ENCODE peak calls at places on chromosomes 5 and 9, in five cellular contexts. U is H1, T is sigmoid colon, D is HepG2, K is spleen. F is an unnamed sample. For H3K4me1, the result is how much of the 10 kb centered on the place peaks cover.

GRCh38 chr5:73727470-73727869 is 101.5 kb downstream of the ARHGEF28 start:
- DNase-seq in D (no peak), K (no peak), U (no peak), T (no peak), F (no peak)

GRCh38 chr9:128215491-128216404 is 12.6 kb downstream of the DNM1 start:
- DNase-seq in T (peak), U (no peak), D (peak), K (no peak), F (no peak)

GRCh38 chr5:170154297-170154696 is 48.6 kb downstream of the FOXI1 start:
- DNase-seq in D (no peak), T (no peak), K (no peak), U (no peak), F (no peak)

GRCh38 chr5:90640484-90641059 is 82.0 kb downstream of the ADGRV1 start:
- DNase-seq in K (no peak), U (no peak), T (no peak), D (no peak), F (no peak)

GRCh38 chr5:154755361-154756202 is at the start of gene LARP1:
- DNase-seq in K (peak), D (no peak), U (no peak), T (peak), F (peak)

GRCh38 chr5:133273661-133274596 is 222.1 kb downstream of the HSPA4 start:
- DNase-seq in U (no peak), K (no peak), T (no peak), D (no peak), F (no peak)

GRCh38 chr5:57736716-57737115 is 254.1 kb upstream of the ACTBL2 start:
- DNase-seq in D (no peak), U (no peak), K (no peak), T (no peak), F (no peak)

GRCh38 chr9:108704156-108704852 is 151.5 kb downstream of the ACTL7B start:
- DNase-seq in K (no peak), U (no peak), D (no peak), T (no peak), F (no peak)

GRCh38 chr5:150022163-150022540 is 21.6 kb downstream of the HMGXB3 start:
- DNase-seq in K (no peak), D (no peak), T (no peak), U (no peak), F (no peak)

GRCh38 chr5:176590035-176590729 is 19.8 kb downstream of the GPRIN1 start:
- DNase-seq in T (no peak), D (no peak), U (no peak), K (peak), F (no peak)

GRCh38 chr5:76710991-76711390 is 4.9 kb upstream of the F2R start:
- DNase-seq in K (no peak), U (no peak), T (no peak), D (no peak), F (no peak)

GRCh38 chr5:178100774-178101173 is 12.6 kb upstream of the N4BP3 start:
- DNase-seq in K (no peak), D (no peak), T (no peak), U (no peak), F (no peak)

GRCh38 chr5:126753227-126753626 is 23.7 kb upstream of the LMNB1 start:
- DNase-seq in D (no peak), K (no peak), U (no peak), T (no peak), F (no peak)

GRCh38 chr5:126752052-126752785 is 24.7 kb upstream of the LMNB1 start:
- DNase-seq in D (no peak), T (no peak), U (no peak), K (no peak), F (no peak)

GRCh38 chr5:126754609-126755008 is 22.3 kb upstream of the LMNB1 start:
- DNase-seq in K (no peak), T (no peak), U (no peak), D (no peak), F (no peak)

GRCh38 chr5:126757713-126758357 is 19.1 kb upstream of the LMNB1 start:
- DNase-seq in K (no peak), D (no peak), T (no peak), U (no peak), F (no peak)

GRCh38 chr5:126755593-126755992 is 21.3 kb upstream of the LMNB1 start:
- DNase-seq in U (no peak), T (no peak), K (no peak), D (no peak), F (no peak)
- H3K4me1 ChIP-seq in U (under half), T (under half), K (under half), D (under half), F (under half)

GRCh38 chr5:142491260-142491659 is 166.4 kb upstream of the SPRY4 start:
- DNase-seq in D (no peak), K (no peak), T (no peak), U (no peak), F (no peak)
- H3K27ac ChIP-seq in D (no peak), K (no peak), T (peak), U (no peak), F (peak)

GRCh38 chr5:168978015-168978414 is 322.9 kb downstream of the SLIT3 start:
- DNase-seq in D (no peak), U (no peak), T (no peak), K (no peak), F (no peak)

GRCh38 chr5:168978500-168978899 is 322.4 kb downstream of the SLIT3 start:
- DNase-seq in T (no peak), K (no peak), D (no peak), U (no peak), F (no peak)

GRCh38 chr5:168975331-168975730 is 325.6 kb downstream of the SLIT3 start:
- DNase-seq in K (no peak), U (no peak), T (no peak), D (no peak), F (no peak)

GRCh38 chr5:168974081-168974480 is 326.9 kb downstream of the SLIT3 start:
- DNase-seq in D (no peak), T (no peak), K (no peak), U (no peak), F (no peak)

DNA sequence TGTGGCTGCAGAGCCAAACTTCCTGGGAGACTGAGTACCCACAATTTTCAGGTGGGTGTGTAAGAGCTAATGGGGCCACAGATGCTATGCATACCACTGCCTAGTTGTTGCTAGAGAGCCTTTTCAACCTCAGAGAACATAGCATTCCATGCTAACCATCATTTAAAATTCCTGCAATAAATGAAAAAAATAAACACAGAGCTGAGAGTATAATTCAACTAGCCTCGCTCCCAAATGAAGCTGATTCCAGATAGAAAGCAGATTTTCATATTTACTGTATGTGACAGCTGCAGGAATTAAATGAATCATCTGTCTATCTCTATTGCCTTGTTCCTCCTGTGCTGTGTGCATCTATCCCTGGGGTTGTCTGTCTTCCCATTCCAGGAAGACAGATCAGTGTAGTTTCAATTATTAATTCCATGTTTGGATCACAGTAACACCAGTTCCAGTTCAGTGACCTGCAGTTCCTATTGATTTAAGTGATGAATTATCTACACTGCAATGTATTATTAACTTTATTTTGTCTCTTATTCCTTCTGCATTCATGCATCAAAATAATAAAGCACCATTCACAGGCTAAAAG is 324.5 kb downstream of the SLIT3 start:
- DNase-seq in K (no peak), T (no peak), U (no peak), D (no peak), F (no peak)
- TF ChIP-seq POLR2AphosphoS5 in K (no peak), T (no peak), U (no peak), D (no peak), F (no peak)

DNA sequence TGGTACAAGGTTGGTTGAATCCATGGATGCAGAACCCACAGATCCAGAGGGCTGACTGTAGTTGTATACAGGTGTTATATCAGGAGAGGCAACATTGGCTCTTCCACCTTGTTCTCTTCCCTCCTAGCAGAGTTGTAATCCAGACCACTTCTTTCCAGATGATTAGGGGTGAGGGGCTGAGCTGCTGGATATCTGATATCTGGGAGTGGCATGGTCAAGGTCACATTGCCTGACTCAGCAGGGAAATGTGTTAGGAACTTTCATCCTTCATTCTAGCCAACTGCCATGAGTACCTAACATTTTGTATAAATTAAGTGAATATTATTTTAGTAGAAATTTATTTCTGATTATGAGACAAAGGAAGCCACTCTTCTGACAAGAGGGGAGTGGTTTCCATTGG is 7.3 kb downstream of the DAPK1 start:
- DNase-seq in D (peak), U (no peak), T (no peak), K (no peak), F (no peak)
- H3K4me1 ChIP-seq in D (half or more), U (under half), T (half or more), K (under half), F (under half)

GRCh38 chr5:78661044-78661443 is 12.5 kb upstream of the LHFPL2 start:
- DNase-seq in T (no peak), K (no peak), D (no peak), U (no peak), F (no peak)

GRCh38 chr5:78659714-78660113 is 11.1 kb upstream of the LHFPL2 start:
- DNase-seq in K (no peak), T (no peak), D (peak), U (no peak), F (no peak)

GRCh38 chr5:78657201-78657600 is 8.6 kb upstream of the LHFPL2 start:
- DNase-seq in D (no peak), U (no peak), K (no peak), T (no peak), F (no peak)

GRCh38 chr5:78660401-78660800 is 11.8 kb upstream of the LHFPL2 start:
- DNase-seq in K (no peak), U (no peak), T (no peak), D (no peak), F (no peak)

DNA sequence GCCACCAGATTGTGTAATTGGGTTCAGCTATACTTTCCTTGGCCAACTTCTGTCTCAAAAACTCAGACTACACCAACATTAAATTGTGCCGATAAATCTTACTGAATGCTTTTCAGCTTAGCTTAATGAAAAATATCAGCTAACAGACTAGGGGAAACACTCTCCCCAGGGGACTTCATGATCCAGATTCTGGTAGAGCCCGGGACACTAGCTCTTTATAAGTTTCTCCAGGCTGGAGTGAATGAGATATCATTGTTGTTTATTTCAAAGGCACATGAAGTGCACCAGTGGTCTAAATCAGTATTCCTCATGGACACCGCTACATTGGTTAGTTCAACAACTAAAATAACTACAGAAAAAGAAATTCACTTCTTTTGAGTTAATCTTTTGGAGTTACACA is 10.5 kb upstream of the LHFPL2 start:
- DNase-seq in D (no peak), U (no peak), T (no peak), K (no peak), F (no peak)
- H3K27ac ChIP-seq in D (no peak), U (no peak), T (no peak), K (no peak), F (no peak)

DNA sequence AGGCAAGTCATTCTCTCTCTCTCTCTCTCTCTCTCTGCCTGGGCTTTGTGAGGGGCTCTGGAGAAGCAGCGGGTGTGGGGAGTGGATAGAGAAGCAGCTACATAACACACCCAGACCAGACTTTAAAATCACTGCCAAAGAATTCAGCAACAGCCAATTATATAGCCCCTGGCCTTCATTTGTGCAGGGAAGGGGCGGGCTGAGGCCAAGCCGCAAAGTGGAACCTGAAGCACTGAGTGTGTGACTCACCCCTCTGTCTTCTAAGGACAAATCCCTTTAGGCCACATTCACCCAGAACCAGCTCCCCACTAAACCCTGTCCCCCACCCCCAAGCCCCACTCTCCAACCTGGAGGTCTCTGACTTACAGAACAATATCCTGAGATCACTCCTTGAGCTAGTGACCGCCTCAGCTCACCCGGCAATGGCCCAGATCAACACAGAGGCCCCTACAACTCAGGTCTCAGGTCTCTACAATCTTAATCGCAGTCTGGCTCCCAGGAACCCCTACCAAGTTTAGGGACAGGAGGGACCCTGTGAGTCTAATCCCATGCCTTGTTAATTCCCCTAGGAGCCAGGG is 6.0 kb downstream of the B4GALT1 start:
- DNase-seq in T (peak), U (no peak), D (no peak), K (peak), F (no peak)
- TF ChIP-seq POLR2AphosphoS5 in T (peak), U (peak), D (no peak), K (peak), F (peak)

GRCh38 chr5:172700686-172701324 is 59.7 kb downstream of the NEURL1B start:
- DNase-seq in T (no peak), U (no peak), D (no peak), K (peak), F (no peak)
- H3K4me1 ChIP-seq in T (under half), U (under half), D (under half), K (under half), F (under half)

DNA sequence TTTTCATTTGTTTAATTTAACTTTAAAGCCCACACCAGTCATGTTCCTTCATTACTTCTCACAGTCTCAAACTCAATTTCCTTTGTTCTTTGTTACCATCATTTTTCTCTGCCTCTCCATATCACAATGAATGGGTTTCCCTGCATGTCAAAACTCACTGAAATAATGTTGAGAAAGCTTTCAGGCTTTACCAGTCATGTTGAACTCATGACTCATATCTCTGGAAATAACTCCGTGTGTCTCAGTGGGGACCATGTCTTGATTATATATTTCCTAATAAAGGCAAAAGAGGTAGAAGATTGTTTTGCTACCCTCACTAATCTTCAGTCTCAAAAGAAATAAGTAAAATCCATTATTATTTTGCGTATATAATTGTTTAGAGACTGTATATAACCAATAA is 231.2 kb downstream of the CHSY3 start:
- DNase-seq in T (no peak), D (no peak), U (no peak), K (no peak), F (no peak)
- H3K27ac ChIP-seq in T (peak), D (no peak), U (no peak), K (no peak), F (no peak)